ENCODE peak calls at places on chromosomes 1 and 21, in four cellular contexts. U is H9, K is AG04450, R is heart left ventricle. L is an unnamed sample.

GRCh38 chr1:15410223-15410883 is 665 bp downstream of the EFHD2 start:
- DNase-seq in K (no peak), U (no peak), R (no peak), L (no peak)

GRCh38 chr1:226638001-226638601 is 89.5 kb downstream of the STUM start:
- DNase-seq in U (no peak), R (peak), K (no peak), L (no peak)

GRCh38 chr1:97489834-97490233 is 431.0 kb downstream of the DPYD start:
- DNase-seq in R (no peak), U (no peak), K (no peak), L (peak)

GRCh38 chr1:32066489-32066873 is 6.3 kb upstream of the TMEM39B start:
- DNase-seq in R (peak), U (no peak), K (no peak), L (peak)

GRCh38 chr1:112511897-112512296 is 3.1 kb downstream of the WNT2B start:
- DNase-seq in K (no peak), R (no peak), U (no peak), L (no peak)

GRCh38 chr1:43054961-43055360 is 96.3 kb upstream of the SLC2A1 start:
- DNase-seq in K (no peak), U (no peak), R (no peak), L (no peak)

GRCh38 chr1:58065520-58065919 is 481.0 kb downstream of the OMA1 start:
- DNase-seq in R (no peak), U (peak), K (no peak), L (no peak)

GRCh38 chr1:245285168-245285567 is 130.4 kb downstream of the KIF26B start:
- DNase-seq in R (no peak), K (no peak), U (no peak), L (no peak)

GRCh38 chr1:16164821-16165364 is 9.0 kb upstream of the EPHA2 start:
- DNase-seq in U (no peak), R (peak), K (no peak), L (no peak)

GRCh38 chr1:29639741-29640427 is 403.6 kb downstream of the PTPRU start:
- DNase-seq in R (no peak), U (peak), K (peak), L (no peak)

GRCh38 chr1:148388260-148389026 is 94.7 kb downstream of the PPIAL4G start:
- DNase-seq in R (peak), U (peak), K (peak), L (peak)

GRCh38 chr1:10665226-10665625 is 131.2 kb downstream of the CASZ1 start:
- DNase-seq in R (no peak), U (no peak), K (no peak), L (no peak)

GRCh38 chr1:236576004-236576403 is 28.3 kb downstream of the HEATR1 start:
- DNase-seq in K (no peak), R (no peak), U (no peak), L (no peak)

GRCh38 chr1:230103341-230104173 is 36.5 kb downstream of the GALNT2 start:
- DNase-seq in R (no peak), U (no peak), K (no peak), L (no peak)

GRCh38 chr1:53063744-53064515 is 1.9 kb downstream of the PODN start:
- DNase-seq in U (no peak), K (no peak), R (no peak), L (no peak)

GRCh38 chr1:26786437-26787380 is 1.0 kb upstream of the PIGV start:
- DNase-seq in U (peak), K (no peak), R (peak), L (no peak)

GRCh38 chr1:15703562-15703961 is 19.4 kb downstream of the PLEKHM2 start:
- DNase-seq in R (peak), K (peak), U (no peak), L (no peak)

GRCh38 chr1:53326598-53327182 is 1.2 kb downstream of the LRP8 start:
- DNase-seq in U (peak), R (no peak), K (no peak), L (no peak)

GRCh38 chr1:37947364-37947763 is 511 bp upstream of the INPP5B start:
- DNase-seq in U (no peak), K (no peak), R (no peak), L (no peak)

GRCh38 chr1:37946703-37947360 is at the start of gene INPP5B:
- DNase-seq in K (peak), R (peak), U (peak), L (no peak)

GRCh38 chr1:37945743-37946702 is 830 bp downstream of the INPP5B start:
- DNase-seq in K (peak), U (peak), R (peak), L (no peak)

GRCh38 chr1:37944816-37945215 is 2.0 kb downstream of the INPP5B start:
- DNase-seq in R (no peak), K (no peak), U (no peak), L (no peak)

DNA sequence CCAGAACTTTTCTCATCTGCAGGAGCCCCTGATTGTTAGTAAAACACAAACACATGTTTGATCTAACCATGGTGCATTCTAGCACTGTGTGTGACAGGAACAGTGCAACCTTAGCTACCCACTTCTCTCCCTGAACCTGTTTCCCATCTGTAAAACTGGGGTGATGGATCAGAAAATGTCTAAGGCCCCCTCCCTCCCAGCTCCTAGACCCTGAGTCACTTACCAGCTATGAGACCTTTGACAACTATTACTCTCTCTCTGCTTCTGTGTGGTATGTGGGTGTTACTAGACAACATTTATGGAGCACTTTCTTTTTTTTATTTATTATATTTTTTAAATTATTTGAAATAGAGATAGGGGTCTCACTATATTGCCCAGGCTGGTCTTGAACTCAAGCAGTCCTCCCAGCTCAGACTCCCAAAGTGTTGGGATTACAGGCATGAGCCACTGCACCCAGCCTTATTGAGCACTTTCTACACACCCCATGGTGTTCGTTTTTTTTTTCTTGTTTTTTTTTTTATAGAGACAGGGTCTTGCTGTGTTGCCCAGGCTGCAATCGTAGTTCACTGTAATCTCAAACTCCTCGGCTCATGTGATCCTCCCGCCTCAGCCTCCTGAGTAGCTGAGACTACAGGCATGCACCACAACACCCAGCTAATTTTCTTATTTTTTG is 2.6 kb downstream of the INPP5B start:
- DNase-seq in U (no peak), K (no peak), R (no peak), L (no peak)
- H3K27ac ChIP-seq in U (no peak), K (no peak), R (no peak), L (no peak)

DNA sequence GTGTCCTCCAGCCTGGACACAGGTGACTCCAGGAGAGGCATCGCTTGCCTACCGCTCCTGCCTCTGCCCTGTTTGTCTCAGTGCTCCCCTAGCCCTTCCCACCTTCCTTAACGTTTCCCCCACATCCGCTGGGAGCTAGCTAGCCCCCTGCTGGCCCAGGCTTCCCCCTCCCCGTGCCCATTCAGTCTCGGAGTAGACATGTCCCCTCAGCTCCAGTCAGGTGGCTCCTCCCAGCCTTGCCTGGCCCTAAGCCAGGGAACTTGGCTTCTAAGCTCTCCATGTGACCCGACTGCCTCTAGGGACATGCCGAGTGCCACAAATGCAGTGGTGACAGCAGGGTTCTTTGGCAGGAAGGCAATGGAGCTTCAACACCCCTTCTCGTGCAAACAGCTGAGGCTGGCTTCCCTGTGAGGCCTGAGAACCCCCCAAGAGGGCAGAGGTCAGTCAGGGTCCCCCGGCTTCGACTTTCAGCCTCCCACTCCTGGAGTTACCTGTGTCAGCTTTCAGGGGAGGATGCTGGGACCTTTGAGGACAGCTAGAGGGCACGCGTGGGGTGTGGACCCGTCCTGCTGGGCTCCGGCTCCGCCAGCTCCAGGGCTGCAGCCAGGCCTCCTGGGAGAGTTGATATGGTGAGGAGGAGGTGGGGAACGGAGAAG is 16.2 kb downstream of the DRAXIN start:
- DNase-seq in K (no peak), R (peak), U (peak), L (no peak)
- H3K27ac ChIP-seq in K (no peak), R (no peak), U (no peak), L (no peak)

DNA sequence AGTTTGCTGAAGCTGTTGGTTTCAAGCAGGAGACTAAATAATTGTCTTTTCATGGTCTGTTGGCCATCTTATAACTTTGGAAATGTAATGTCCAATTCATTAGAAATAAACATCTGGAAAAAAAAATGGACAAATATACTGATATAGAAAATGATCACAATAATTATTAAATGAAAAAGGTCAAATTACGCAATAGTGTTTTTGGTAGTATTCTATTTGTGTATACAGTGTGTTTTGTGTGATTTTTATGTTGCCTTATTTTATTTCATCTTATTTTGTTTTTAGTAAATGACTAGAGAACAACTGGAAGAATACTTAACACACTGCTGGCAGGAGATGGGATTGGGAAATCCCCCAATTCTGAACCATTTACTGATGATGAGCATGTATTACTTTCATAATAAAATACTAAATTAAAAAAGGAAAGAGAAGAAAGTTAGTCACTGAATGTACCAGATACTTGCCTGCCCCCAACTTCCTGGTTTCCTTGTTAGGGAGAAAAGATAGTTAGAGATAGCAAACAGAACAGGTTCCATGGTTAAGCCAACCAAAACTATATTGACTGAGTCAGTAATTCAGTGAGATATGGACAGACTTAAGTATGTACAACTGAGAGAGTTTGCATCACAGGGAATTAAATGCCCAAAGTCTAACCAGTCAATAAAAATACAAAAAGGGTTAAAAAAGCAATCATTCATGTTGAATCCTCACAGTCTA is 24.0 kb upstream of the SAMD13 start:
- DNase-seq in R (no peak), K (no peak), U (no peak), L (no peak)
- H3K27ac ChIP-seq in R (no peak), K (no peak), U (no peak), L (no peak)

DNA sequence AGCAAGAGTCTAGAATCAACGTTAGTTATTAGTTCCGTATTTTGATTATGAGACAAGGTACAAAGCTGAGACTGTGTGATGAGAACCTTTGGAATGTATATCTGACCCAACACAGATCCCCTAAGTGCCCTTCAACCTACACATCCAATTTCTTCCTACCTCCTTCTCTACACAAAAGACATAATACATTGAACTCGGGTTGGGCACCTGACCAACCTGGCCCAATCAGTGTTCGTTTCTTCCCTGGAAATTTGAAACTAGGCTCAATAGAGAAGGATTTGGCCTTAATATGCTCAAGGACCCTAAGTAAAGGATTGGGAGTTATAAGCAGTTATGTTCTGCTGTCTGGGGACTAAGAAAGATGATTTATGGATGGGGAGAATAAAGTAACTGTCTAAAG is 12.1 kb downstream of the ITSN1 start:
- DNase-seq in K (no peak), R (no peak), U (no peak), L (no peak)
- H3K27ac ChIP-seq in K (no peak), R (no peak), U (no peak), L (peak)

GRCh38 chr1:204970897-204971296 is 72.1 kb upstream of the CNTN2 start:
- DNase-seq in K (no peak), U (no peak), R (no peak), L (no peak)
- H3K27ac ChIP-seq in K (no peak), U (no peak), R (no peak), L (no peak)

GRCh38 chr1:94906382-94906781 is 20.5 kb downstream of the CNN3 start:
- DNase-seq in K (no peak), U (no peak), R (no peak), L (no peak)
- H3K27ac ChIP-seq in K (no peak), U (no peak), R (no peak), L (no peak)

GRCh38 chr1:184270556-184270955 is 116.3 kb upstream of the C1orf21 start:
- DNase-seq in R (no peak), U (peak), K (no peak), L (no peak)
- H3K27ac ChIP-seq in R (no peak), U (no peak), K (no peak), L (no peak)

DNA sequence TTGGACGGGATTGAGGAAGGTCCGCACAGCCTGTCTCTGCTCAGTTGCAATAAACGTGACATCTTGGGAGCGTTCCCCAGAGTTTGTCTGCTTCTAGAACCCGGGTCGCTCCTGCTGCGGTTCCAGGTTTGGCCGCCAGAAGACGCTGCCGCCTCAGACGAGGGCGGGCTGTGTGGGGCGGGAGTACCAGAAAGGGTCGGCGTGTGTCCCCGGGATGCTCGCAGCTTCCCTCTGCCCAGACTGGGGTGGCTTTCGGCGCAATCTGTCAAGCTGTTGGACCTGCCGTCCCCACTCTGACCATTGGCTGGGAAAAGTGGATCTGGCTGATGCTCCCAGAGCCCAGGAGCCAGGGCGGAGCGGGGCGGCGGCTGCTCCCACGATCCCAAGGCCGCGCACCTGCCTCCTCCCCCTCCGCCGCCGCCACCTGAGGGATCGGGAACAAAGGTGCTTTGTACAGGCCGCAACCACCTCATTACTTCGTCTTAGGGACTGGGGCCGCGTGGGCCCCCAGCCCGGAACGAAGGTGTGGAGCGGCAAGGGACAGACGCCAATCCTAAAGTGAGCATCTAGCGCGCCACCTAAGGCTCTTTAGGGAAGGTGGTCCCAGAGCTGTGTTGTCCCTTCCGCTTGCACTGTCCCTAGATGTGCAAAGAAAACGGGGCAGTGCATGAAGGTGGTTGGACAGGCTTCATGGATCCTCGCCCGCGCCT is 683 bp upstream of the EFNA4 start:
- DNase-seq in K (no peak), U (peak), R (peak), L (no peak)
- H3K27ac ChIP-seq in K (no peak), U (no peak), R (no peak), L (peak)

L was measured in epithelial cell of prostate.